ENCODE peak calls at places on chromosomes 4 and X, in six cellular contexts. T is transverse colon, R is SK-N-SH, B is GM12878, K is H1, S is ovary. M is an unnamed sample.

GRCh38 chr4:159131564-159131963 is 28.7 kb downstream of the RAPGEF2 start:
- DNase-seq in R (no peak), K (no peak), T (no peak), S (no peak), B (no peak), M (no peak)

GRCh38 chrX:82676386-82676785 is 831.7 kb upstream of the POU3F4 start:
- DNase-seq in K (no peak), R (no peak), B (no peak), T (no peak), S (no peak), M (no peak)

GRCh38 chr4:103934178-103934789 is 214.5 kb upstream of the TACR3 start:
- DNase-seq in T (no peak), R (peak; percentile 33), K (no peak), B (no peak), S (no peak), M (no peak)

GRCh38 chr4:125104616-125105015 is 210.1 kb upstream of the FAT4 start:
- DNase-seq in K (no peak), T (no peak), B (no peak), R (no peak), S (no peak), M (no peak)

GRCh38 chr4:56424697-56425514 is 10.5 kb downstream of the PPAT start:
- DNase-seq in K (no peak), T (peak; percentile 13), B (no peak), R (peak; percentile 39), S (no peak), M (peak; percentile 32)

GRCh38 chr4:90209922-90210321 is 82.7 kb downstream of the CCSER1 start:
- DNase-seq in S (no peak), B (no peak), R (no peak), T (no peak), K (no peak), M (no peak)

GRCh38 chr4:77776182-77777134 is 42.7 kb downstream of the CNOT6L start:
- DNase-seq in B (no peak), T (peak; percentile 31), K (no peak), R (peak; percentile 50), S (no peak), M (no peak)

GRCh38 chrX:1416327-1416784 is 24.4 kb upstream of the SLC25A6 start:
- DNase-seq in B (no peak), T (no peak), K (no peak), R (no peak), S (peak; percentile 7), M (no peak)

GRCh38 chrX:111561851-111562250 is 50.4 kb downstream of the SERTM2 start:
- DNase-seq in K (no peak), S (no peak), B (no peak), R (peak; percentile 17), T (no peak), M (no peak)

GRCh38 chr4:124459196-124459921 is 253.2 kb downstream of the ANKRD50 start:
- DNase-seq in R (no peak), T (no peak), S (no peak), B (no peak), K (peak; percentile 50), M (no peak)

GRCh38 chrX:115940888-115941332 is 229.6 kb upstream of the AGTR2 start:
- DNase-seq in B (peak; percentile 43), K (peak; percentile 62), T (peak; percentile 85), S (peak; percentile 69), R (peak; percentile 78), M (peak; percentile 88)

GRCh38 chr4:99025506-99025905 is 30.0 kb downstream of the METAP1 start:
- DNase-seq in B (no peak), K (no peak), S (no peak), T (no peak), R (no peak), M (no peak)

GRCh38 chr4:22483551-22483981 is 32.3 kb downstream of the ADGRA3 start:
- DNase-seq in B (peak; percentile 38), K (no peak), T (no peak), R (no peak), S (no peak), M (no peak)

GRCh38 chrX:24659106-24659505 is 12.0 kb upstream of the PCYT1B start:
- DNase-seq in R (no peak), K (no peak), T (no peak), S (no peak), B (no peak), M (no peak)

GRCh38 chrX:37867509-37868153 is 20.3 kb upstream of the DYNLT3 start:
- DNase-seq in T (no peak), R (no peak), B (no peak), S (no peak), K (no peak), M (no peak)

GRCh38 chr4:154033921-154034320 is 245.0 kb upstream of the SFRP2 start:
- DNase-seq in T (no peak), B (no peak), K (no peak), S (no peak), R (no peak), M (no peak)

GRCh38 chr4:128716325-128716724 is 93.2 kb upstream of the JADE1 start:
- DNase-seq in S (no peak), B (no peak), T (no peak), K (no peak), R (no peak), M (no peak)

GRCh38 chrX:68415289-68415688 is 18.0 kb downstream of the OPHN1 start:
- DNase-seq in B (no peak), R (no peak), K (no peak), S (no peak), T (no peak), M (peak; percentile 27)

GRCh38 chr4:2141762-2142520 is 82.8 kb downstream of the NAT8L start:
- DNase-seq in K (no peak), S (no peak), R (no peak), B (no peak), T (no peak), M (no peak)

GRCh38 chrX:2863646-2864045 is 34.9 kb downstream of the GYG2 start:
- DNase-seq in S (no peak), R (no peak), T (no peak), B (no peak), K (no peak), M (no peak)

GRCh38 chr4:8473920-8474590 is 33.5 kb downstream of the TRMT44 start:
- DNase-seq in S (peak; percentile 82), T (no peak), R (peak; percentile 33), K (no peak), B (no peak), M (no peak)
- H3K4me3 ChIP-seq in S (peak overlapping the region; percentile 2), T (no peak overlapping the region), R (no peak overlapping the region), K (no peak overlapping the region), B (no peak overlapping the region), M (no peak overlapping the region)

GRCh38 chrX:118637997-118638396 is 89.4 kb upstream of the IL13RA1 start:
- DNase-seq in S (no peak), T (no peak), K (no peak), R (no peak), B (no peak), M (no peak)
- TF ChIP-seq CTCF in S (no peak), T (no peak), K (peak; percentile 6), R (peak; percentile 42), B (no peak), M (no peak)

GRCh38 chr4:119080721-119081541 is 54.7 kb upstream of the MYOZ2 start:
- DNase-seq in S (no peak), T (peak; percentile 29), B (no peak), K (no peak), R (no peak), M (no peak)
- TF ChIP-seq EP300 in S (no peak), T (no peak), B (no peak), K (no peak), R (no peak), M (no peak)

GRCh38 chrX:56233100-56233499 is 944 bp downstream of the KLF8 start:
- DNase-seq in K (peak; percentile 43), T (no peak), B (no peak), S (peak; percentile 41), R (no peak), M (no peak)
- H3K4me3 ChIP-seq in K (peak overlapping the region; percentile 67), T (peak overlapping the region; percentile 27), B (peak overlapping the region; percentile 49), S (peak overlapping the region; percentile 53), R (peak overlapping the region; percentile 46), M (peak overlapping the region; percentile 50)

M was measured in stomach.